ENCODE peak calls at places on chromosome 11, in ten cellular contexts. P is tibial nerve, M is heart left ventricle, E is spleen, W is vagina, G is body of pancreas, V is breast epithelium, J is transverse colon, Q is prostate gland, X is suprapubic skin. S is an unnamed sample.

GRCh38 chr11:8090756-8091155 is 9.7 kb downstream of the TUB start:
- DNase-seq in P (peak; percentile 53), M (no peak), E (peak; percentile 24), W (no peak), G (peak; percentile 40), V (peak; percentile 46), J (no peak), Q (no peak), X (peak; percentile 56), S (no peak)

GRCh38 chr11:122439911-122440782 is 215.4 kb upstream of the UBASH3B start:
- DNase-seq in P (peak; percentile 37), M (peak; percentile 50), E (no peak), W (no peak), G (peak; percentile 43), V (no peak), J (no peak), Q (no peak), X (peak; percentile 58), S (no peak)

GRCh38 chr11:843818-844692 is 1.4 kb downstream of the TSPAN4 start:
- DNase-seq in P (peak; percentile 97), M (peak; percentile 96), E (peak; percentile 94), W (peak; percentile 98), G (peak; percentile 76), V (peak; percentile 84), J (peak; percentile 83), Q (peak; percentile 73), X (peak; percentile 97), S (peak; percentile 95)

GRCh38 chr11:72209101-72209500 is 7.5 kb upstream of the FOLR2 start:
- DNase-seq in P (no peak), M (no peak), E (no peak), W (no peak), G (no peak), V (no peak), J (no peak), Q (no peak), X (peak; percentile 28), S (no peak)

GRCh38 chr11:9263840-9264380 is 1.2 kb downstream of the DENND5A start:
- DNase-seq in P (no peak), M (no peak), E (no peak), W (no peak), G (no peak), V (no peak), J (no peak), Q (no peak), X (no peak), S (no peak)

GRCh38 chr11:93340223-93340622 is 9.7 kb downstream of the DEUP1 start:
- DNase-seq in P (no peak), M (no peak), E (no peak), W (no peak), G (no peak), V (no peak), J (no peak), Q (no peak), X (no peak), S (no peak)

GRCh38 chr11:122781378-122782040 is 56.8 kb upstream of the CRTAM start:
- DNase-seq in P (peak; percentile 98), M (peak; percentile 91), E (peak; percentile 92), W (no peak), G (peak; percentile 84), V (peak; percentile 86), J (peak; percentile 85), Q (peak; percentile 81), X (peak; percentile 90), S (no peak)

GRCh38 chr11:116702772-116703360 is 69.9 kb downstream of the BUD13 start:
- DNase-seq in P (no peak), M (no peak), E (peak; percentile 15), W (no peak), G (no peak), V (no peak), J (no peak), Q (no peak), X (no peak), S (no peak)

GRCh38 chr11:1022908-1023810 is 13.4 kb downstream of the MUC6 start:
- DNase-seq in P (no peak), M (no peak), E (no peak), W (no peak), G (no peak), V (no peak), J (no peak), Q (no peak), X (no peak), S (no peak)

GRCh38 chr11:70605846-70606245 is 207.5 kb downstream of the CTTN start:
- DNase-seq in P (no peak), M (no peak), E (no peak), W (no peak), G (no peak), V (no peak), J (no peak), Q (no peak), X (no peak), S (no peak)

GRCh38 chr11:58289266-58289665 is 21.2 kb upstream of the OR10W1 start:
- DNase-seq in P (no peak), M (no peak), E (no peak), W (no peak), G (no peak), V (no peak), J (no peak), Q (no peak), X (no peak), S (no peak)

GRCh38 chr11:61851128-61851899 is 23.2 kb downstream of the FADS2 start:
- DNase-seq in P (no peak), M (peak; percentile 84), E (peak; percentile 73), W (no peak), G (no peak), V (no peak), J (no peak), Q (no peak), X (no peak), S (no peak)

GRCh38 chr11:106082096-106082495 is 4.6 kb downstream of the AASDHPPT start:
- DNase-seq in P (no peak), M (no peak), E (no peak), W (no peak), G (no peak), V (no peak), J (no peak), Q (no peak), X (no peak), S (no peak)

GRCh38 chr11:106072804-106073203 is 4.3 kb downstream of the KBTBD3 start:
- DNase-seq in P (no peak), M (no peak), E (no peak), W (no peak), G (no peak), V (no peak), J (no peak), Q (no peak), X (no peak), S (no peak)

GRCh38 chr11:106076421-106076922 is 675 bp downstream of the KBTBD3 start:
- DNase-seq in P (peak; percentile 9), M (no peak), E (no peak), W (no peak), G (peak; percentile 24), V (no peak), J (peak; percentile 12), Q (peak; percentile 20), X (no peak), S (no peak)

GRCh38 chr11:106077609-106078517 is at the start of gene AASDHPPT:
- DNase-seq in P (peak; percentile 13), M (peak; percentile 26), E (no peak), W (no peak), G (peak; percentile 44), V (no peak), J (no peak), Q (peak; percentile 30), X (no peak), S (peak; percentile 19)

DNA sequence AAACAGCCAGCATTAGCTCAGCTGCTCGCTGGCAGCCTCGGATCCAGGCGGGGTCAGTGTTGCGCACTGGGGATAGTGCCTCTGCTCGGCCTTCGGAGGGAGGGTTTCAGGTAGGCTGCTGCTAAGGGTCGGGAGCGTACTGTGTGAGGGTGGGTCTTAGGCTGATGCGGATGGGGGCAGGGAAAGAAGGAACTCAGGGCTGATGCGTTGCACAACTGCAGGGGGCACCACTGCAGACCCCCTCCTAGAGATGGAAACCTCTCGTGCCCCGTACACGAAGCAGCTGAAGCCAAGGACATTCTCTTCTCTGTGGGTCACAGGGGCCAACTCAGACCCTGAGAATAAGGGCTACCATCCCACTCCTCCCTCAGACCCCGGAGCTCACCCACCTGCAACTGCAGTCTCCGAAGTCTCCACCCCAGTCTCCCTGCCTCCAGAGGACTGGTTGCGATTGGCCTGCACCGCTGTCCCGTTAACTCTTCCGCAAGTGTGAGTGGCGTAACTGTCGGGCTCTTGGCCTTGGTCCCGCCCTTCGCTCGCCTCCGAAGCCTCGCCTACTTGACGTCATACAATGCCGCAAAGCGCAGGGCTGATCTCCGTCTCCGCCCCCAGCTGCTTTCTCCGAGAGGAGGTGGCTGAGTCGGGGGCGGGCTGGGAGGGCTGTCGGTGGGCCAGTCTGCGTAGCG is at the start of gene KBTBD3:
- DNase-seq in P (peak; percentile 97), M (peak; percentile 99), E (peak; percentile 100), W (peak; percentile 100), G (peak; percentile 99), V (peak; percentile 98), J (peak; percentile 99), Q (peak; percentile 99), X (peak; percentile 99), S (peak; percentile 81)
- TF ChIP-seq POLR2A in P (peak; percentile 95), M (peak; percentile 82), E (peak; percentile 75), W (no peak), G (peak; percentile 82), V (peak; percentile 86), J (peak; percentile 92), Q (peak; percentile 86), X (peak; percentile 51), S (peak; percentile 74)

DNA sequence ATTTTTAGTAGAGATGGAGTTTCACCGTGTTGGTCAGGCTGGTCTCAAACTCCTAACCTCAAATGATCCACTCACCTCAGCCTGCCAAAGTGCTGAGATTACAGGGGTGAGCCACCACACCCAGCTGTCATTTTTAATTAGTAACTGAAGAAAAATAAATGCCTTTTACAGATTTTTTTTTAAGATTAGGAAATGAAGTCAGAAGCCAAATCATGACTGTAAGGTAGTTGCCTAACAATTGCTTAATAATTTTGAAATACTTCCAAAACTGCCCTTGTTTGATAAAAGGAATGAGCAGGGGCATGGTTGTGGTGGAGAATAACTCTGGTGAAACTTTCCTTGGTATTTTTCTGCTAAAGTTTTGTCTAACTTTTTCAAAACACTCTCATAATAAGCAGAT is 98.9 kb upstream of the SLC5A12 start:
- DNase-seq in P (no peak), M (no peak), E (no peak), W (no peak), G (no peak), V (no peak), J (no peak), Q (no peak), X (no peak), S (no peak)
- H3K27ac ChIP-seq in P (no peak overlapping the region), M (no peak overlapping the region), E (no peak overlapping the region), W (no peak overlapping the region), G (no peak overlapping the region), V (peak overlapping the region; percentile 68), J (no peak overlapping the region), Q (no peak overlapping the region), X (peak overlapping the region; percentile 57), S (no peak overlapping the region)

GRCh38 chr11:60158666-60159065 is 24.2 kb downstream of the MS4A6A start:
- DNase-seq in P (no peak), M (no peak), E (no peak), W (no peak), G (no peak), V (no peak), J (no peak), Q (no peak), X (no peak), S (no peak)
- TF ChIP-seq POLR2A in P (no peak), M (no peak), E (no peak), W (no peak), G (no peak), V (no peak), J (no peak), Q (no peak), X (no peak), S (no peak)

GRCh38 chr11:14149683-14150082 is 187.2 kb downstream of the SPON1 start:
- DNase-seq in P (no peak), M (no peak), E (no peak), W (no peak), G (no peak), V (no peak), J (no peak), Q (no peak), X (no peak), S (no peak)
- H3K27ac ChIP-seq in P (no peak overlapping the region), M (no peak overlapping the region), E (no peak overlapping the region), W (no peak overlapping the region), G (no peak overlapping the region), V (no peak overlapping the region), J (no peak overlapping the region), Q (no peak overlapping the region), X (no peak overlapping the region), S (no peak overlapping the region)

S was measured in upper lobe of left lung.